ENCODE peak calls at places on chromosomes 1 and 21, in seven cellular contexts. One of them, this sample, is unnamed.

GRCh38 chr1:67393240-67393639 is 37.0 kb downstream of the SERBP1 start:
- DNase-seq in astrocyte of the spinal cord: no peak
- DNase-seq in PC-3: no peak
- DNase-seq in Peyer's patch: no peak
- DNase-seq in prostate gland: peak
- DNase-seq in breast epithelium: peak
- DNase-seq in CD8-positive, alpha-beta T cell: no peak
- DNase-seq in this sample: no peak

GRCh38 chr21:25859264-25859931 is 124.6 kb downstream of the GABPA start:
- DNase-seq in PC-3: no peak
- DNase-seq in Peyer's patch: no peak
- DNase-seq in astrocyte of the spinal cord: no peak
- DNase-seq in CD8-positive, alpha-beta T cell: no peak
- DNase-seq in breast epithelium: no peak
- DNase-seq in prostate gland: no peak
- DNase-seq in this sample: no peak

GRCh38 chr1:12472798-12473551 is 145.0 kb downstream of the DHRS3 start:
- DNase-seq in breast epithelium: no peak
- DNase-seq in astrocyte of the spinal cord: no peak
- DNase-seq in PC-3: no peak
- DNase-seq in Peyer's patch: peak
- DNase-seq in CD8-positive, alpha-beta T cell: peak
- DNase-seq in prostate gland: no peak
- DNase-seq in this sample: no peak

GRCh38 chr1:232562855-232563510 is 67.0 kb downstream of the SIPA1L2 start:
- DNase-seq in CD8-positive, alpha-beta T cell: no peak
- DNase-seq in breast epithelium: no peak
- DNase-seq in Peyer's patch: no peak
- DNase-seq in prostate gland: no peak
- DNase-seq in PC-3: no peak
- DNase-seq in astrocyte of the spinal cord: no peak
- DNase-seq in this sample: no peak

GRCh38 chr1:5811419-5811818 is 180.8 kb downstream of the NPHP4 start:
- DNase-seq in CD8-positive, alpha-beta T cell: no peak
- DNase-seq in PC-3: no peak
- DNase-seq in Peyer's patch: no peak
- DNase-seq in breast epithelium: no peak
- DNase-seq in astrocyte of the spinal cord: no peak
- DNase-seq in prostate gland: no peak
- DNase-seq in this sample: no peak

GRCh38 chr1:40932004-40932403 is 47.5 kb upstream of the CTPS1 start:
- DNase-seq in prostate gland: no peak
- DNase-seq in Peyer's patch: peak
- DNase-seq in breast epithelium: no peak
- DNase-seq in CD8-positive, alpha-beta T cell: no peak
- DNase-seq in PC-3: peak
- DNase-seq in astrocyte of the spinal cord: no peak
- DNase-seq in this sample: no peak

GRCh38 chr1:161440312-161440894 is 64.9 kb upstream of the FCGR2A start:
- DNase-seq in breast epithelium: no peak
- DNase-seq in astrocyte of the spinal cord: peak
- DNase-seq in PC-3: peak
- DNase-seq in CD8-positive, alpha-beta T cell: peak
- DNase-seq in prostate gland: no peak
- DNase-seq in Peyer's patch: peak
- DNase-seq in this sample: no peak

GRCh38 chr21:45335761-45336534 is 48.3 kb upstream of the POFUT2 start:
- DNase-seq in prostate gland: no peak
- DNase-seq in astrocyte of the spinal cord: no peak
- DNase-seq in breast epithelium: no peak
- DNase-seq in CD8-positive, alpha-beta T cell: no peak
- DNase-seq in PC-3: no peak
- DNase-seq in Peyer's patch: no peak
- DNase-seq in this sample: no peak

GRCh38 chr1:245288796-245289195 is 134.0 kb downstream of the KIF26B start:
- DNase-seq in Peyer's patch: no peak
- DNase-seq in astrocyte of the spinal cord: no peak
- DNase-seq in prostate gland: no peak
- DNase-seq in CD8-positive, alpha-beta T cell: no peak
- DNase-seq in breast epithelium: no peak
- DNase-seq in PC-3: peak
- DNase-seq in this sample: no peak

GRCh38 chr1:226596531-226597165 is 48.1 kb downstream of the STUM start:
- DNase-seq in prostate gland: no peak
- DNase-seq in CD8-positive, alpha-beta T cell: no peak
- DNase-seq in PC-3: no peak
- DNase-seq in astrocyte of the spinal cord: no peak
- DNase-seq in Peyer's patch: no peak
- DNase-seq in breast epithelium: no peak
- DNase-seq in this sample: no peak

GRCh38 chr1:28986296-28986910 is 72.0 kb downstream of the EPB41 start:
- DNase-seq in CD8-positive, alpha-beta T cell: no peak
- DNase-seq in breast epithelium: no peak
- DNase-seq in PC-3: no peak
- DNase-seq in prostate gland: no peak
- DNase-seq in Peyer's patch: no peak
- DNase-seq in astrocyte of the spinal cord: no peak
- DNase-seq in this sample: no peak

GRCh38 chr1:170711682-170712081 is 47.8 kb downstream of the PRRX1 start:
- DNase-seq in Peyer's patch: no peak
- DNase-seq in prostate gland: no peak
- DNase-seq in CD8-positive, alpha-beta T cell: no peak
- DNase-seq in PC-3: peak
- DNase-seq in astrocyte of the spinal cord: peak
- DNase-seq in breast epithelium: no peak
- DNase-seq in this sample: no peak

GRCh38 chr1:48022306-48022705 is 25.1 kb upstream of the TRABD2B start:
- DNase-seq in CD8-positive, alpha-beta T cell: no peak
- DNase-seq in breast epithelium: no peak
- DNase-seq in astrocyte of the spinal cord: no peak
- DNase-seq in PC-3: no peak
- DNase-seq in prostate gland: no peak
- DNase-seq in Peyer's patch: no peak
- DNase-seq in this sample: no peak

GRCh38 chr1:116537439-116537838 is 33.4 kb downstream of the CD58 start:
- DNase-seq in breast epithelium: no peak
- DNase-seq in prostate gland: no peak
- DNase-seq in Peyer's patch: no peak
- DNase-seq in CD8-positive, alpha-beta T cell: no peak
- DNase-seq in astrocyte of the spinal cord: no peak
- DNase-seq in PC-3: peak
- DNase-seq in this sample: no peak

GRCh38 chr1:43007377-43008105 is 48.9 kb upstream of the SLC2A1 start:
- DNase-seq in CD8-positive, alpha-beta T cell: no peak
- DNase-seq in prostate gland: peak
- DNase-seq in breast epithelium: no peak
- DNase-seq in Peyer's patch: peak
- DNase-seq in PC-3: no peak
- DNase-seq in astrocyte of the spinal cord: no peak
- DNase-seq in this sample: no peak

GRCh38 chr21:34952701-34953100 is 96.4 kb downstream of the RUNX1 start:
- DNase-seq in PC-3: no peak
- DNase-seq in Peyer's patch: no peak
- DNase-seq in CD8-positive, alpha-beta T cell: no peak
- DNase-seq in astrocyte of the spinal cord: no peak
- DNase-seq in breast epithelium: no peak
- DNase-seq in prostate gland: no peak
- DNase-seq in this sample: no peak

GRCh38 chr1:218459878-218460277 is 114.7 kb downstream of the TGFB2 start:
- DNase-seq in PC-3: peak
- DNase-seq in CD8-positive, alpha-beta T cell: no peak
- DNase-seq in prostate gland: peak
- DNase-seq in Peyer's patch: no peak
- DNase-seq in breast epithelium: no peak
- DNase-seq in astrocyte of the spinal cord: peak
- DNase-seq in this sample: peak

GRCh38 chr1:68147534-68147933 is 84.8 kb downstream of the WLS start:
- DNase-seq in prostate gland: no peak
- DNase-seq in astrocyte of the spinal cord: no peak
- DNase-seq in PC-3: no peak
- DNase-seq in breast epithelium: no peak
- DNase-seq in CD8-positive, alpha-beta T cell: no peak
- DNase-seq in Peyer's patch: no peak
- DNase-seq in this sample: no peak

GRCh38 chr21:42068256-42068545 is 2.9 kb upstream of the UMODL1 start:
- DNase-seq in breast epithelium: no peak
- DNase-seq in astrocyte of the spinal cord: no peak
- DNase-seq in PC-3: no peak
- DNase-seq in prostate gland: no peak
- DNase-seq in Peyer's patch: no peak
- DNase-seq in CD8-positive, alpha-beta T cell: no peak
- DNase-seq in this sample: no peak

GRCh38 chr1:32394890-32395415 is 712 bp upstream of the BSDC1 start:
- DNase-seq in breast epithelium: no peak
- DNase-seq in astrocyte of the spinal cord: no peak
- DNase-seq in PC-3: no peak
- DNase-seq in prostate gland: no peak
- DNase-seq in CD8-positive, alpha-beta T cell: no peak
- DNase-seq in Peyer's patch: no peak
- DNase-seq in this sample: no peak

GRCh38 chr1:154422521-154422920 is 17.4 kb downstream of the IL6R start:
- DNase-seq in CD8-positive, alpha-beta T cell: no peak
- DNase-seq in breast epithelium: no peak
- DNase-seq in PC-3: no peak
- DNase-seq in astrocyte of the spinal cord: no peak
- DNase-seq in Peyer's patch: no peak
- DNase-seq in prostate gland: no peak
- DNase-seq in this sample: no peak

GRCh38 chr1:163071381-163072255 is 2.5 kb downstream of the RGS4 start:
- DNase-seq in astrocyte of the spinal cord: peak
- DNase-seq in PC-3: peak
- DNase-seq in breast epithelium: no peak
- DNase-seq in CD8-positive, alpha-beta T cell: peak
- DNase-seq in prostate gland: peak
- DNase-seq in Peyer's patch: peak
- DNase-seq in this sample: peak

GRCh38 chr21:42048870-42049577 is 22.1 kb upstream of the UMODL1 start:
- DNase-seq in CD8-positive, alpha-beta T cell: no peak
- DNase-seq in breast epithelium: no peak
- DNase-seq in prostate gland: no peak
- DNase-seq in PC-3: no peak
- DNase-seq in astrocyte of the spinal cord: no peak
- DNase-seq in Peyer's patch: no peak
- DNase-seq in this sample: no peak

DNA sequence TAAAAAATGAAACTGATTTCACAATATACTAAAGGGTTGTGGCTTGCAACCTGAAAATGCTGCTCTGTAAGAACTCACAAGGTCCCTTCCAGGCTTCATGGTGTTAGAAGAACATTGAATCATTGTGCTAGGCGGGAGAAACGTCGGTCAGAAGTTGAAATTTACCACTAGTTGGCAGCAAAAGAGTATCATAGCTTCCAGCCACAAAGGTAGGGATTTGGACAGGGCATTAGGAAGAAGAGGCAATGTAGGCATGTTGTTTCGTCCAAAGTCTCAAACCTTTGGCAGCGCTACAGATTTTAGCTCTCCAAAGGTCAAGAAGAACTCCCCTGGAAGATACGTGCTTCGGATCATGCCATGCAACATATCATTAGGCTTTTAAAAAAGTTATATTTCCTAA is 62.5 kb upstream of the ZP4 start:
- DNase-seq in CD8-positive, alpha-beta T cell: no peak
- DNase-seq in astrocyte of the spinal cord: no peak
- DNase-seq in PC-3: peak
- DNase-seq in breast epithelium: no peak
- DNase-seq in prostate gland: no peak
- DNase-seq in Peyer's patch: no peak
- DNase-seq in this sample: no peak
- TF ChIP-seq CTCF in CD8-positive, alpha-beta T cell: no peak
- TF ChIP-seq CTCF in astrocyte of the spinal cord: no peak
- TF ChIP-seq CTCF in PC-3: peak
- TF ChIP-seq CTCF in breast epithelium: no peak
- TF ChIP-seq CTCF in prostate gland: no peak
- TF ChIP-seq CTCF in Peyer's patch: no peak
- TF ChIP-seq CTCF in this sample: peak

GRCh38 chr1:45351508-45351907 is 11.3 kb upstream of the MUTYH start:
- DNase-seq in Peyer's patch: no peak
- DNase-seq in astrocyte of the spinal cord: no peak
- DNase-seq in CD8-positive, alpha-beta T cell: no peak
- DNase-seq in prostate gland: no peak
- DNase-seq in breast epithelium: no peak
- DNase-seq in PC-3: no peak
- DNase-seq in this sample: no peak

GRCh38 chr1:45346473-45346872 is 6.2 kb upstream of the MUTYH start:
- DNase-seq in Peyer's patch: no peak
- DNase-seq in prostate gland: no peak
- DNase-seq in breast epithelium: no peak
- DNase-seq in astrocyte of the spinal cord: no peak
- DNase-seq in CD8-positive, alpha-beta T cell: no peak
- DNase-seq in PC-3: no peak
- DNase-seq in this sample: no peak

GRCh38 chr1:45348966-45349677 is 8.9 kb upstream of the MUTYH start:
- DNase-seq in CD8-positive, alpha-beta T cell: no peak
- DNase-seq in PC-3: no peak
- DNase-seq in breast epithelium: no peak
- DNase-seq in prostate gland: peak
- DNase-seq in Peyer's patch: no peak
- DNase-seq in astrocyte of the spinal cord: no peak
- DNase-seq in this sample: no peak

GRCh38 chr1:45348020-45348419 is 7.8 kb upstream of the MUTYH start:
- DNase-seq in astrocyte of the spinal cord: peak
- DNase-seq in PC-3: peak
- DNase-seq in breast epithelium: no peak
- DNase-seq in prostate gland: no peak
- DNase-seq in Peyer's patch: no peak
- DNase-seq in CD8-positive, alpha-beta T cell: no peak
- DNase-seq in this sample: no peak

GRCh38 chr1:45348609-45348965 is 8.3 kb upstream of the MUTYH start:
- DNase-seq in Peyer's patch: no peak
- DNase-seq in CD8-positive, alpha-beta T cell: no peak
- DNase-seq in astrocyte of the spinal cord: no peak
- DNase-seq in breast epithelium: no peak
- DNase-seq in prostate gland: no peak
- DNase-seq in PC-3: no peak
- DNase-seq in this sample: no peak
- H3K4me3 ChIP-seq in Peyer's patch: no peak
- H3K4me3 ChIP-seq in CD8-positive, alpha-beta T cell: no peak
- H3K4me3 ChIP-seq in astrocyte of the spinal cord: no peak
- H3K4me3 ChIP-seq in breast epithelium: no peak
- H3K4me3 ChIP-seq in prostate gland: no peak
- H3K4me3 ChIP-seq in PC-3: no peak
- H3K4me3 ChIP-seq in this sample: no peak

DNA sequence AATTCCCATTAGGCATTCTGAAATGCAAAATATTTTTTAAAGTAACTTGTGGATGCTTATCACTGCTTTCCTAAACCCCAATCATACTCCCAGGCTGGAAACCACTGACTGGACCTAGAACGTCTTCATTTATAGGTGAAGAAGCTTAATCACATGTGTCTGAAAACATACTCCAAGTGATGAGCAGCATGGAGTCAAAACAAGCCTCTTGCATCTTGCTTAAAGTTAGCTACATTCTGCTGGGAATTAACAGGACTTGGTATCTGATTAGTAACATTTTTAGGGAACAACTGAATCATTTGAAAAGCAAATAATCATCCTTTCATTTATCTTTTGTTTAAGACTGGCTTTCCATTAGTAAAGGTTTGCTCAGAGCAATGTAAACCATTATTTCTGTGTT is 105.7 kb downstream of the AK5 start:
- DNase-seq in PC-3: no peak
- DNase-seq in astrocyte of the spinal cord: no peak
- DNase-seq in CD8-positive, alpha-beta T cell: no peak
- DNase-seq in breast epithelium: no peak
- DNase-seq in prostate gland: no peak
- DNase-seq in Peyer's patch: no peak
- DNase-seq in this sample: no peak
- TF ChIP-seq CTCF in PC-3: no peak
- TF ChIP-seq CTCF in astrocyte of the spinal cord: no peak
- TF ChIP-seq CTCF in CD8-positive, alpha-beta T cell: no peak
- TF ChIP-seq CTCF in breast epithelium: no peak
- TF ChIP-seq CTCF in prostate gland: no peak
- TF ChIP-seq CTCF in Peyer's patch: no peak
- TF ChIP-seq CTCF in this sample: no peak

GRCh38 chr1:119001181-119002018 is 13.3 kb upstream of the TBX15 start:
- DNase-seq in Peyer's patch: no peak
- DNase-seq in CD8-positive, alpha-beta T cell: no peak
- DNase-seq in PC-3: no peak
- DNase-seq in astrocyte of the spinal cord: no peak
- DNase-seq in breast epithelium: no peak
- DNase-seq in prostate gland: no peak
- DNase-seq in this sample: no peak
- H3K4me3 ChIP-seq in Peyer's patch: no peak
- H3K4me3 ChIP-seq in CD8-positive, alpha-beta T cell: no peak
- H3K4me3 ChIP-seq in PC-3: no peak
- H3K4me3 ChIP-seq in astrocyte of the spinal cord: no peak
- H3K4me3 ChIP-seq in breast epithelium: peak
- H3K4me3 ChIP-seq in prostate gland: no peak
- H3K4me3 ChIP-seq in this sample: peak

This sample was measured in AG09309.